ENCODE peak calls at places on chromosomes 16 and 17, in six cellular contexts. R is A549, F is uterus, M is ovary, L is sigmoid colon, Q is suprapubic skin. H is an unnamed sample.
A peak's percentile ranks its signal among the peaks of the same experiment; 100 is the strongest.

GRCh38 chr16:88289549-88290344 is 93.0 kb upstream of the ZNF469 start:
- DNase-seq in R (no peak), F (no peak), M (no peak), L (no peak), Q (no peak), H (no peak)

GRCh38 chr16:349211-349610 is 3.3 kb downstream of the AXIN1 start:
- DNase-seq in R (no peak), F (no peak), M (no peak), L (no peak), Q (no peak), H (no peak)

GRCh38 chr17:36089888-36090836 is at the start of gene CCL3:
- DNase-seq in R (no peak), F (no peak), M (no peak), L (no peak), Q (no peak), H (peak; percentile 40)

GRCh38 chr16:3143189-3143588 is 8.4 kb downstream of the ZNF213 start:
- DNase-seq in R (no peak), F (no peak), M (no peak), L (no peak), Q (no peak), H (no peak)

GRCh38 chr16:30533748-30534367 is 800 bp downstream of the ZNF747 start:
- DNase-seq in R (no peak), F (no peak), M (no peak), L (no peak), Q (no peak), H (no peak)

GRCh38 chr17:76736349-76737081 is 616 bp downstream of the SRSF2 start:
- DNase-seq in R (no peak), F (peak; percentile 79), M (peak; percentile 73), L (peak; percentile 91), Q (peak; percentile 91), H (peak; percentile 82)

GRCh38 chr17:49252148-49252682 is 21.6 kb upstream of the PHOSPHO1 start:
- DNase-seq in R (no peak), F (no peak), M (no peak), L (no peak), Q (no peak), H (no peak)

GRCh38 chr17:40038882-40039513 is 15.2 kb downstream of the MED24 start:
- DNase-seq in R (peak; percentile 56), F (peak; percentile 88), M (peak; percentile 70), L (peak; percentile 96), Q (peak; percentile 89), H (peak; percentile 59)

GRCh38 chr16:11799509-11800384 is 2.7 kb upstream of the ZC3H7A start:
- DNase-seq in R (no peak), F (no peak), M (no peak), L (no peak), Q (no peak), H (no peak)

GRCh38 chr17:8991514-8992285 is 26.2 kb upstream of the PIK3R5 start:
- DNase-seq in R (peak; percentile 62), F (no peak), M (no peak), L (peak; percentile 80), Q (no peak), H (no peak)

GRCh38 chr17:74523308-74523707 is 8.0 kb downstream of the CD300LB start:
- DNase-seq in R (no peak), F (no peak), M (no peak), L (no peak), Q (peak; percentile 40), H (no peak)

GRCh38 chr17:70107441-70107840 is 32.4 kb downstream of the KCNJ16 start:
- DNase-seq in R (no peak), F (no peak), M (no peak), L (no peak), Q (no peak), H (no peak)

GRCh38 chr16:67528870-67529638 is 425 bp downstream of the RIPOR1 start:
- DNase-seq in R (peak; percentile 57), F (peak; percentile 50), M (peak; percentile 47), L (no peak), Q (no peak), H (peak; percentile 73)
- TF ChIP-seq POLR2A in R (peak; percentile 66), F (no peak), M (peak; percentile 56), L (no peak), Q (no peak), H (peak; percentile 53)

DNA sequence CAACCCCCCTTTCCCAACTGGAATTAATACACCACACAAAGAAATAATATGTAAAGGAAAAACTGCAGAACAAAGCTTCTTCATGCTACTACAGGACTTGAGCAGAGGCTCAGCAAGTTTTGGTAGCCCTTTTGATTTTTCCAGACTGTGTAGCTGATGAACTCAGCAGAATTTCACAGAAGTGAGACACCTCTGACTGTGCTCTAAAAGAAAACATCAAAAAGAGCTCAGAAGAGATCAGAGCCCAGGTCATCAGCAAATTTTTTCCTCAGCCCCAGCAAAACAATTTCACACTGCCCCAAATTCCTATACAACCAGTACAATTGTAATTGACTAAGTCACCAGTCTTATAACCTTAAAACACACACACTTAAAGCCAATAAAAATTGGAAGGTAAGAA is 38.0 kb downstream of the TTC19 start:
- DNase-seq in R (no peak), F (no peak), M (no peak), L (no peak), Q (no peak), H (no peak)
- H3K4me1 ChIP-seq in R (peaks cover 5% of the 10 kb centered on the region), F (no peaks in the 10 kb centered on the region), M (peaks cover 4% of the 10 kb centered on the region), L (no peaks in the 10 kb centered on the region), Q (no peaks in the 10 kb centered on the region), H (no peaks in the 10 kb centered on the region)

GRCh38 chr16:57244463-57244766 is 644 bp upstream of the ARL2BP start:
- DNase-seq in R (no peak), F (no peak), M (no peak), L (no peak), Q (no peak), H (no peak)

GRCh38 chr16:57242650-57243049 is 2.4 kb upstream of the ARL2BP start:
- DNase-seq in R (no peak), F (no peak), M (no peak), L (no peak), Q (no peak), H (no peak)

GRCh38 chr16:57245472-57246113 is 534 bp downstream of the ARL2BP start:
- DNase-seq in R (peak; percentile 49), F (no peak), M (no peak), L (peak; percentile 74), Q (no peak), H (peak; percentile 57)

GRCh38 chr16:57240872-57241271 is 4.2 kb upstream of the ARL2BP start:
- DNase-seq in R (no peak), F (no peak), M (no peak), L (no peak), Q (no peak), H (no peak)

GRCh38 chr16:57244767-57245471 is at the start of gene ARL2BP:
- DNase-seq in R (peak; percentile 98), F (peak; percentile 98), M (peak; percentile 97), L (peak; percentile 99), Q (peak; percentile 99), H (peak; percentile 99)
- TF ChIP-seq POLR2A in R (peak; percentile 85), F (peak; percentile 79), M (peak; percentile 64), L (peak; percentile 33), Q (peak; percentile 50), H (peak; percentile 89)

GRCh38 chr17:78346605-78347250 is 13.1 kb downstream of the SOCS3 start:
- DNase-seq in R (no peak), F (no peak), M (no peak), L (no peak), Q (no peak), H (no peak)
- H3K4me1 ChIP-seq in R (peaks cover 53% of the 10 kb centered on the region), F (peaks cover 31% of the 10 kb centered on the region), M (peaks cover 8% of the 10 kb centered on the region), L (no peaks in the 10 kb centered on the region), Q (peaks cover 88% of the 10 kb centered on the region), H (no peaks in the 10 kb centered on the region)

DNA sequence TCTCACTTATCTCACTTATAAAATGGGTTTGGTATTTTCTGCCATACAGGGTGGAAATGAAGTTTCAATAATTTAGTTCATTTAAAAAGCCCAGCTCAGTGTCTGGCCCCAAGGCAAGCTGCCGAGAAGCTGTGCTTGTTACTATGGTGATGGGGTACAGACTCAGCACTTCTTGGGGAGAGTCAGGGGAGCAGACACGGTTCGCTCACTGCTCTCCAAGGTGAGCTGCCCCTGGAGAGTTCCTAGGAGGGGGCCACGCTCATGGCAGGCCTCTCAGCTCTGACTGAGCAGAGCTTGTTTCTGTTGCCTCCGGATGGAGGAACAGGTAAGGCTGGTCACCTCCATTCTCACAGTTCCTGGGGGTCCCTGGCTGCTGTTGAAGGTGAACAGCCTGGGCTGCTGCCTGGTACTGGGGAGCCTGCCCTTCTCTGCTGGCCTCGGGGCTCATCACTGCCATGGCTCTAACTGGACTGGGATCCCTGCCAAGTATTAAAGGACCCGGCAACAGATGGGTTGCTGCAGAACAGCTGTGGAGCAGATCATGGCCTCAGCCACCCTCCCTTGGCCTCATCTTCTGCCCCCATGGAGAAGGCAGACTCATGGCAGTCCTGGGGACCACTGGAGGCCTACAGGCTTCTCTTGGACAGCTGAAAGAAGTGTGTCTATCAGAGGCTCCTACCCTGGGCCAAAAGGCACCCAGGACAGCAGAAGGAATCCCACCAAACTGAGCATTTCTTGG is 25.8 kb upstream of the SPATA32 start:
- DNase-seq in R (no peak), F (no peak), M (no peak), L (no peak), Q (no peak), H (no peak)
- TF ChIP-seq POLR2A in R (no peak), F (no peak), M (no peak), L (no peak), Q (no peak), H (no peak)

H was measured in right lobe of liver.